ENCODE peak calls at places on chromosomes 3 and 15, in six cellular contexts. One of them, this sample, is unnamed.

GRCh38 chr3:38346584-38347410 is at the start of gene XYLB:
- DNase-seq in NCI-H1092 treated with DMSO at 0.1 percent for 48 hours: peak
- DNase-seq in BJ: no peak
- DNase-seq in GM12892: peak
- DNase-seq in MCF 10A: peak
- DNase-seq in nephron progenitor cell: peak
- DNase-seq in this sample: peak

GRCh38 chr15:35013370-35013769 is 25.3 kb upstream of the ZNF770 start:
- DNase-seq in BJ: no peak
- DNase-seq in MCF 10A: no peak
- DNase-seq in GM12892: no peak
- DNase-seq in nephron progenitor cell: no peak
- DNase-seq in NCI-H1092 treated with DMSO at 0.1 percent for 48 hours: no peak
- DNase-seq in this sample: no peak

GRCh38 chr3:29170894-29171582 is 109.8 kb upstream of the RBMS3 start:
- DNase-seq in GM12892: no peak
- DNase-seq in MCF 10A: no peak
- DNase-seq in nephron progenitor cell: no peak
- DNase-seq in NCI-H1092 treated with DMSO at 0.1 percent for 48 hours: no peak
- DNase-seq in BJ: no peak
- DNase-seq in this sample: no peak

GRCh38 chr15:67085818-67086649 is 20.6 kb downstream of the SMAD3 start:
- DNase-seq in BJ: peak
- DNase-seq in nephron progenitor cell: no peak
- DNase-seq in MCF 10A: peak
- DNase-seq in GM12892: no peak
- DNase-seq in NCI-H1092 treated with DMSO at 0.1 percent for 48 hours: no peak
- DNase-seq in this sample: no peak

GRCh38 chr15:78446551-78446950 is 8.5 kb downstream of the IREB2 start:
- DNase-seq in MCF 10A: no peak
- DNase-seq in BJ: no peak
- DNase-seq in NCI-H1092 treated with DMSO at 0.1 percent for 48 hours: no peak
- DNase-seq in GM12892: no peak
- DNase-seq in nephron progenitor cell: no peak
- DNase-seq in this sample: no peak

GRCh38 chr3:185880600-185880999 is 55.8 kb upstream of the IGF2BP2 start:
- DNase-seq in nephron progenitor cell: no peak
- DNase-seq in NCI-H1092 treated with DMSO at 0.1 percent for 48 hours: no peak
- DNase-seq in BJ: no peak
- DNase-seq in MCF 10A: no peak
- DNase-seq in GM12892: no peak
- DNase-seq in this sample: no peak

GRCh38 chr15:81886586-81886985 is 159.2 kb downstream of the MEX3B start:
- DNase-seq in NCI-H1092 treated with DMSO at 0.1 percent for 48 hours: no peak
- DNase-seq in nephron progenitor cell: no peak
- DNase-seq in MCF 10A: peak
- DNase-seq in BJ: no peak
- DNase-seq in GM12892: no peak
- DNase-seq in this sample: no peak

GRCh38 chr15:63915209-63915887 is 81.6 kb upstream of the HERC1 start:
- DNase-seq in NCI-H1092 treated with DMSO at 0.1 percent for 48 hours: no peak
- DNase-seq in nephron progenitor cell: no peak
- DNase-seq in MCF 10A: no peak
- DNase-seq in GM12892: no peak
- DNase-seq in BJ: no peak
- DNase-seq in this sample: no peak

This sample was measured in D341Med.